ENCODE peak calls at places on chromosomes 12 and 14, in seven cellular contexts. B is GM23248, T is GM23338, H is MM.1S, F is HCT116, M is PC-3, Q is hepatocyte. D is an unnamed sample.

GRCh38 chr14:90301580-90302181 is 30.1 kb downstream of the NRDE2 start:
- DNase-seq in B (peak), T (peak), H (no peak), F (no peak), M (peak), Q (peak), D (peak)

GRCh38 chr14:69982220-69982795 is 103.1 kb downstream of the SMOC1 start:
- DNase-seq in B (no peak), T (no peak), H (no peak), F (no peak), M (no peak), Q (no peak), D (no peak)

GRCh38 chr12:14845350-14845750 is 2.0 kb upstream of the ART4 start:
- DNase-seq in B (peak), T (peak), H (peak), F (peak), M (peak), Q (peak), D (peak)

GRCh38 chr14:69351911-69352310 is 46.2 kb downstream of the ERH start:
- DNase-seq in B (no peak), T (no peak), H (no peak), F (no peak), M (no peak), Q (no peak), D (no peak)

GRCh38 chr14:105356927-105357326 is 41.4 kb upstream of the TEX22 start:
- DNase-seq in B (no peak), T (no peak), H (no peak), F (no peak), M (no peak), Q (no peak), D (peak)

GRCh38 chr14:74765721-74766120 is 2.6 kb downstream of the YLPM1 start:
- DNase-seq in B (no peak), T (no peak), H (no peak), F (no peak), M (no peak), Q (no peak), D (no peak)

GRCh38 chr14:75252254-75252837 is 26.3 kb upstream of the FOS start:
- DNase-seq in B (no peak), T (no peak), H (no peak), F (no peak), M (peak), Q (no peak), D (no peak)

GRCh38 chr12:104457746-104458644 is 1.2 kb downstream of the CHST11 start:
- DNase-seq in B (peak), T (peak), H (peak), F (no peak), M (peak), Q (peak), D (peak)

GRCh38 chr14:35229495-35230089 is 62.6 kb upstream of the PSMA6 start:
- DNase-seq in B (no peak), T (peak), H (peak), F (no peak), M (peak), Q (no peak), D (no peak)

GRCh38 chr12:1448321-1448720 is 146.1 kb downstream of the FBXL14 start:
- DNase-seq in B (no peak), T (no peak), H (no peak), F (no peak), M (no peak), Q (no peak), D (no peak)

GRCh38 chr14:72154645-72155378 is 222.6 kb downstream of the RGS6 start:
- DNase-seq in B (no peak), T (no peak), H (no peak), F (no peak), M (no peak), Q (no peak), D (no peak)

GRCh38 chr14:100424504-100425453 is 101.6 kb downstream of the SLC25A47 start:
- DNase-seq in B (peak), T (no peak), H (no peak), F (no peak), M (peak), Q (no peak), D (no peak)

GRCh38 chr12:27436029-27436428 is 10.5 kb upstream of the SMCO2 start:
- DNase-seq in B (no peak), T (peak), H (no peak), F (no peak), M (peak), Q (no peak), D (peak)

GRCh38 chr14:56809262-56810215 is 740 bp downstream of the OTX2 start:
- DNase-seq in B (no peak), T (peak), H (no peak), F (no peak), M (no peak), Q (no peak), D (peak)

GRCh38 chr14:56811596-56812363 is 1.5 kb upstream of the OTX2 start:
- DNase-seq in B (no peak), T (peak), H (no peak), F (no peak), M (no peak), Q (no peak), D (peak)

GRCh38 chr14:56810341-56810740 is at the start of gene OTX2:
- DNase-seq in B (no peak), T (peak), H (no peak), F (no peak), M (no peak), Q (no peak), D (peak)

GRCh38 chr14:56812364-56813103 is 2.3 kb upstream of the OTX2 start:
- DNase-seq in B (no peak), T (no peak), H (no peak), F (no peak), M (no peak), Q (no peak), D (peak)

DNA sequence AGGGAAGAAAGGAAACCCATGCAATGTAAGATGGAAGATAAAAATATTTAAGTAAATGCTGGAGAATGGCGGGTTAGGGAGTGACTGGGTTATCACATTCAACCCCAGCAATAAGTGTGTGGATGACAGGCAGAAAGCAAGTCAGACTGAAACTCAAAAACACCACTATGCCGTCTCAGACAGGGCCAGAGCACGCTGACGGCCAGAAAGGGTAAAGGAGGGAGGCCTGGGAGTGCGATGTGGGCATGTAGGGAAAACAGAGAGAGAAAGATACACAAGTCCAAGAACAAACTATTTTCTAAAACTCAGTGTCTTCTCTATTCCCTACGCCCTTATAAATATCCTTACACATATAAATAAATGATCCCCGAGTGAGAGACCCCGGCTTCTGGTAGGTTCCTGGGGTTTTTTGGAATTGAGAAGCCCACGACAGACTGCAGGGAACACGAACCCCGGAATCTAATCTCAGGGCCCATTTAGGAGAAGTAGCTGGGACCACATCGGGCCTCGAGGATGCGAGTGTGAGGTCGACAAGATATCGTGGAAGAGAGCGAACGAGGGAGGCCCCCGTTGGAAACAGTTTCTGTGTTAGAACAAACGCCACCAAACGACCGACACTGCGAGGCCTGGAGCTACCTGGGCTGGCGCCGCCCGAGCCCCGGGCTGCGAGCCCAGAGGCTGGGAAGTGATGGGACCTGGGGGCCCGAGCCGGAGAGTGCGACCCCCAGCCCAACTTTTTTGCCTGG is 744 bp upstream of the OTX2 start:
- DNase-seq in B (no peak), T (peak), H (no peak), F (no peak), M (no peak), Q (no peak), D (peak)
- TF ChIP-seq EZH2 in B (peak), T (peak), H (no peak), F (no peak), M (no peak), Q (peak), D (no peak)

DNA sequence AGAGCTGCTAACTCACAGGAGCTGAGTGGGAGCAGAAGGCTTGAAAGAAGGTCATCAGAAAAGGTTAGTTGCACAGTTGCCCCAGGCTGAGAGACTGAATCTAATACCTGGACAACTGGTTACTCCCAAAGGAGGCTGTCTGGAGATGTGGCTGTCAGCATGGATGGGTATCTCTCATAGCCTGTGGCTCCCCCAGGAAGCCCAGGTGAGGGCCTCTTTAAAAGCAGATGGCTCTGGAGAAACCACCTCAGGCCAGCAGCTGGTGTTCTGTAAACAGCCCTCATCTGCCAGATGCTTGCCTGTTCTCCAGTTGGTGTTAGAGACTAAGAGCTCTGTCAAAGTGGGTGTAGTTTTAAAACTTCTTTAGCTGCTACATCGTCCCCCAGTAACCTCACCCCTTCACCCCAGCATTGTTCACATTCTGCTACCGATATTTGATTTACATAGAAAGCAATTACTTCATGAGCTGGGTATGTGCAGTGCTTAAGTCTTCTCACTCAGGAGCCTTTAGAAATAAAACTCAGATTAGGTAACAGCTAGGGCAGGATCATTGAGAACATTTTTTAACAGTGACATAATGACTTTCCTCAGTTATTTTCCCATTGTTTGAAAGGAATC is 25.8 kb downstream of the DACT1 start:
- DNase-seq in B (peak), T (peak), H (no peak), F (no peak), M (no peak), Q (peak), D (no peak)
- TF ChIP-seq EZH2phosphoT487 in B (no peak), T (no peak), H (no peak), F (no peak), M (no peak), Q (no peak), D (no peak)

GRCh38 chr14:101563654-101564443 is 2.6 kb downstream of the DIO3 start:
- DNase-seq in B (no peak), T (peak), H (no peak), F (no peak), M (no peak), Q (no peak), D (peak)
- TF ChIP-seq EZH2 in B (no peak), T (peak), H (no peak), F (no peak), M (peak), Q (no peak), D (peak)

GRCh38 chr14:64953310-64953654 is 10.7 kb upstream of the GPX2 start:
- DNase-seq in B (no peak), T (no peak), H (no peak), F (no peak), M (no peak), Q (no peak), D (no peak)

GRCh38 chr14:64955297-64955696 is 12.8 kb upstream of the GPX2 start:
- DNase-seq in B (no peak), T (no peak), H (no peak), F (no peak), M (no peak), Q (peak), D (no peak)

GRCh38 chr14:64952598-64953309 is 10.2 kb upstream of the GPX2 start:
- DNase-seq in B (peak), T (peak), H (no peak), F (no peak), M (no peak), Q (no peak), D (peak)

GRCh38 chr14:64954491-64955240 is 12.1 kb upstream of the GPX2 start:
- DNase-seq in B (no peak), T (no peak), H (no peak), F (no peak), M (no peak), Q (no peak), D (no peak)

GRCh38 chr14:64953661-64954060 is 11.1 kb upstream of the GPX2 start:
- DNase-seq in B (no peak), T (no peak), H (no peak), F (no peak), M (no peak), Q (no peak), D (no peak)
- TF ChIP-seq EZH2phosphoT487 in B (no peak), T (no peak), H (no peak), F (no peak), M (no peak), Q (no peak), D (no peak)

GRCh38 chr12:49537231-49537708 is 1.6 kb upstream of the KCNH3 start:
- DNase-seq in B (peak), T (peak), H (no peak), F (no peak), M (no peak), Q (peak), D (no peak)

GRCh38 chr12:49538740-49539403 is at the start of gene KCNH3:
- DNase-seq in B (peak), T (peak), H (peak), F (peak), M (peak), Q (peak), D (peak)

GRCh38 chr12:49536526-49537195 is 2.2 kb upstream of the KCNH3 start:
- DNase-seq in B (no peak), T (no peak), H (no peak), F (no peak), M (no peak), Q (no peak), D (no peak)

GRCh38 chr12:49539406-49540228 is 787 bp downstream of the KCNH3 start:
- DNase-seq in B (no peak), T (no peak), H (no peak), F (no peak), M (no peak), Q (peak), D (no peak)

GRCh38 chr12:49537709-49538601 is 875 bp upstream of the KCNH3 start:
- DNase-seq in B (peak), T (peak), H (peak), F (no peak), M (peak), Q (peak), D (peak)
- TF ChIP-seq EZH2 in B (peak), T (peak), H (no peak), F (no peak), M (peak), Q (peak), D (peak)

DNA sequence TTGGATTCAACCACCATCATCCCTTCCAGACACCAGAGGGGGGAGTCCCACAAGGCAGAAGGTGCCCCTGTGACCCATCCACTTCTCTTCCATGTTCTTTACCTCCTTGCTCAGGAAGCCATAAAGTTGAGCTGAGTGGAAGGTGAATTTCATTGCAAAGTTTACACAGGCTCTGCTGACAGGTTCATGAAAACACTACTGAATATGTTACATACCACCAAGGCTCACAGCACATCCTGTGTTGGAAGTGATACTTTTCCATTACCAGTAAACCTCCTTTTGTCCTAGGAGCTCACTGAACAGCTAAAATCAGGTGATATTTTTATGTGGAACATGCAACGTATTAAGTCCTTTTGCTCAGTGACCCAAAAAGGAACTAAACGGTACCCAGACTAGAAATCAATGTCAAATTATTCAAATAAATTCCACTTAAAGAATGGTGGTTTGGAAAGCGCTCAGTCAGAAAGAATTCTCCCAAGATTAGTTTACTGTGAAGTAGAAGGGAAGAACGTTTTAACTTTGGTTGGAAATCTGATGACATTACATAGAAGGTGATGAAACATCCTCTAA is 196.2 kb upstream of the NUDT4 start:
- DNase-seq in B (no peak), T (no peak), H (no peak), F (no peak), M (no peak), Q (no peak), D (no peak)
- TF ChIP-seq EZH2phosphoT487 in B (no peak), T (no peak), H (no peak), F (no peak), M (no peak), Q (no peak), D (no peak)